ENCODE peak calls at places on chromosomes 12 and 14, in seven cellular contexts. N is gastrocnemius medialis, C is ovary, W is MCF 10A, P is mesothelial cell of epicardium, F is HFFc6, Q is PC-3. T is an unnamed sample.

GRCh38 chr12:44247588-44247987 is 411.7 kb downstream of the TMEM117 start:
- DNase-seq in C (no peak), N (no peak), Q (no peak), F (no peak), W (no peak), P (no peak), T (no peak)

GRCh38 chr14:76891436-76891835 is 65.2 kb downstream of the LRRC74A start:
- DNase-seq in N (no peak), P (no peak), F (peak), C (no peak), Q (peak), W (no peak), T (no peak)

GRCh38 chr12:78961171-78961570 is 96.6 kb downstream of the SYT1 start:
- DNase-seq in F (no peak), P (no peak), W (no peak), C (no peak), Q (no peak), N (no peak), T (no peak)

GRCh38 chr12:116599285-116600122 is 40.3 kb downstream of the MAP1LC3B2 start:
- DNase-seq in N (peak), C (peak), Q (peak), F (peak), P (peak), W (peak), T (no peak)

GRCh38 chr14:55077155-55077554 is 25.7 kb downstream of the MAPK1IP1L start:
- DNase-seq in P (no peak), N (no peak), W (peak), Q (peak), C (no peak), F (peak), T (no peak)

GRCh38 chr14:92994131-92994676 is 71.3 kb downstream of the CHGA start:
- DNase-seq in Q (no peak), N (no peak), P (no peak), W (no peak), C (peak), F (no peak), T (no peak)

GRCh38 chr12:26499979-26500640 is 304.7 kb downstream of the SSPN start:
- DNase-seq in Q (no peak), C (no peak), F (no peak), P (no peak), N (no peak), W (peak), T (no peak)

GRCh38 chr14:50060871-50061663 is 55.3 kb downstream of the VCPKMT start:
- DNase-seq in F (peak), W (peak), N (peak), Q (peak), C (peak), P (no peak), T (peak)

GRCh38 chr14:99348816-99349609 is 77.0 kb upstream of the BCL11B start:
- DNase-seq in P (no peak), F (no peak), C (peak), Q (no peak), N (no peak), W (no peak), T (no peak)

DNA sequence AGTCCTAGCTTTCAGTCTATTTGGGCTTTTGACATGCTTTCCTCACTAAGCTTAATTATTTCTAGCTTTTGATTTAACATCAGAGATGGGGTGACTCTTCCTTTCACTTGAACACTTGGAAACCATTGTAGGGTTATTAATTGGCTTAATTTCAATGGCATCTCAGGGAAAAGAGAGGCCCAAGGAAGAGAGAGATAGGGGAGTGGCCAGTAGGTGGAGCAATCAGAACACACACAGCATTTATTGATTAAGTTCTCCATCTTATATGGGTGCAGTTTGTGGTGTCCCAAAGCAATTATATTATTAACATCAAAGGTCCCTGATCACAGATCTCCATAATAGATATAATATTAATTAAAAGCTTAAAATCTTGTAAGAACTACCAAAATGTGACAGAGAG is 1466.1 kb upstream of the SEL1L start:
- DNase-seq in P (no peak), N (no peak), F (no peak), C (no peak), W (peak), Q (no peak), T (no peak)
- TF ChIP-seq CTCF in P (no peak), N (no peak), F (peak), C (no peak), W (peak), Q (peak), T (peak)

DNA sequence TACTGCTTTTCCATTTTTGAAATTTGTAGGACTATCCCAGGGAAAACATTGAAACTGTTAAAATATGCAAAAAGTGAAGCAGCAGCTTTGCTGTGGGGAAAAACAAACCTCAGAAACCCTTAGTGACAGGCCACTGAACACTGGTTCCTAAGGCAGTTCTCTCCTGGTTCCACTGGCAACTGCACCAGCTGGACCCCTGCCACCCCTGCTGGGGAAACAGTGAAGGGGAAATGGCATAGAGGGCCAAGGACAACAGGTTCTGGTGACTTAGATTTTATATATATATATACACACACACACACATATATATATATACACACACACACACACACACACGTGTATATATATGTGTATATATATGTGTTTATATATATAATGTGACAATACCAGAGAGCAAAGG is 16.2 kb upstream of the KRT7 start:
- DNase-seq in P (no peak), C (no peak), Q (no peak), W (no peak), N (peak), F (no peak), T (no peak)
- TF ChIP-seq CTCF in P (no peak), C (no peak), Q (no peak), W (no peak), N (no peak), F (no peak), T (no peak)

GRCh38 chr12:101173197-101173749 is 36.8 kb downstream of the SLC5A8 start:
- DNase-seq in F (no peak), W (no peak), N (no peak), P (no peak), C (no peak), Q (no peak), T (no peak)

GRCh38 chr12:101168000-101168399 is 42.0 kb downstream of the SLC5A8 start:
- DNase-seq in Q (no peak), N (no peak), P (no peak), W (no peak), C (no peak), F (no peak), T (no peak)

GRCh38 chr12:101166866-101167265 is 43.2 kb downstream of the SLC5A8 start:
- DNase-seq in W (no peak), N (no peak), Q (no peak), F (no peak), P (no peak), C (no peak), T (no peak)

GRCh38 chr12:101174576-101174975 is 35.5 kb downstream of the SLC5A8 start:
- DNase-seq in W (no peak), F (no peak), P (no peak), Q (no peak), C (no peak), N (no peak), T (no peak)

GRCh38 chr12:101172316-101172715 is 37.7 kb downstream of the SLC5A8 start:
- DNase-seq in F (no peak), W (no peak), N (no peak), C (no peak), P (no peak), Q (no peak), T (no peak)
- TF ChIP-seq CTCF in F (no peak), W (no peak), N (no peak), C (no peak), P (no peak), Q (peak), T (no peak)

GRCh38 chr14:66610154-66610563 is 102.2 kb downstream of the GPHN start:
- DNase-seq in F (peak), N (no peak), C (no peak), W (peak), Q (peak), P (no peak), T (no peak)
- TF ChIP-seq CTCF in F (peak), N (no peak), C (no peak), W (peak), Q (peak), P (peak), T (peak)

DNA sequence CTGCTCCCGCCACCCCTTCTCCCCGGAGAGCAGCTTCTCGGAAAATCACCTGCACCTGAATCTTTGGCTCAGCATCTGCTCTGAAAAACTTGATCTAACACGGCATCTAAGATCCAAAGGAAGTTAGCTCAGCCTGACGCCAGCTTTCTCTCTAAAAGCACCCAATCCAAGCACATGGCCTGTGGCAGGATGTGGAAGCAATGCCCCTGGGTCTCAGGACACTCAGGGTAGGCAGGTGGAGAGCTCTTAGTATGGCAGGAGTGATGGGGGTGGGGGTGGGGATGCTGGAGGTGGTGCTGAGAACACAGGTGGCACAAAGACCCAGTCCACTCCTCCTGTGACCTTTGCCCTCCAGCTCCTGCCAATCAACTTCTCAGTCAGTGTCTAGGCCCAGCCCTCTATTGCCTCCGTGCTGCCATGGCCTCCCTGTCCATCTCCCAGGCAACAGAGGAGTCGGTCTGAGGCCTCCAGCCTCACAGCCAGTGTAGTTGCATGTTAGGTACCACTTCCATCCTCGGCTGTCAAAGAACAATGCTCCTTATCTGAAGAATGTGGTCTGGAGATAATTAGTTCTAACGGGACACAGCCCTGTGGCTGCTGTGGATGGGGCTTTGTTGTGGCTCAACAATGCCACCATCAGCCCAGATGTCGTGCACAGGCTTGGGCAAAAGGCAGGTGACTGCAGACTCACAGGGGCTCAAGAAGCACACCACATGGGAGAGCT is 180.0 kb upstream of the C14orf180 start:
- DNase-seq in P (no peak), F (no peak), C (no peak), W (no peak), N (no peak), Q (no peak), T (no peak)
- TF ChIP-seq CTCF in P (no peak), F (no peak), C (no peak), W (no peak), N (no peak), Q (no peak), T (no peak)

DNA sequence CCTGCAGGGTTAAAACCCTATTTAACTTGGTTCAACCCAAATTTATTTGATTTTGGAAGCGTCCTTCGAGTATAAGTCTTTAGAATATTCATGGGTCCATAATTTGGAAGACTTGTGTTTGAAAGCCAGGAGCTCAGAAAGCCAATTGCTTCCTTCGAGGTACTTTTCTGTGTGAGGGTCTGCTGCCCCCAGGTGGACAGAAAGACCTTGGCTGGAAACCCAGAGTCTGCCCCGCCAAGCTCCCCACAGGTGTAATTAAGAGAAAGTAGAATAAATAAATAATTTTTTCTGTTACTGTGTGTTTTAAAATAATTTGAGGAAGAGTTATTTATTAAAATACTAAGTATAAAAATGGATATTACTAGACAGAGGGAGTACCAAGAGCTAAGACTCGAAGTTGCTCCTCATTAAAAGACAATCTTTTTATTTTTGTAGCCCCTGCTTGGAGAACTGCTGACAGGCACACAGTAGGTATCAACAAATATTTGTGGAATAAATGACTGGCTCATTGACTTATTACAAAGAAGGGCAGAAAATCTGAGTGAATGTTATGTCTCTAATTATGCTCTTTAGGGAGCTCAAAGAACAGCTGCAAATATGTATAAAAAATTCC is 105.8 kb downstream of the PAH start:
- DNase-seq in P (no peak), F (no peak), W (peak), C (peak), N (no peak), Q (peak), T (no peak)
- TF ChIP-seq CTCF in P (peak), F (peak), W (peak), C (no peak), N (no peak), Q (peak), T (peak)

GRCh38 chr12:23929906-23930305 is 19.6 kb downstream of the SOX5 start:
- DNase-seq in C (no peak), W (no peak), Q (no peak), F (no peak), N (no peak), P (no peak), T (no peak)
- TF ChIP-seq CTCF in C (no peak), W (no peak), Q (no peak), F (no peak), N (no peak), P (no peak), T (no peak)

GRCh38 chr14:106606936-106607335 is 1080.6 kb downstream of the TMEM121 start:
- DNase-seq in Q (no peak), N (no peak), W (no peak), F (no peak), C (no peak), P (no peak), T (no peak)

GRCh38 chr14:106610691-106611090 is 1084.3 kb downstream of the TMEM121 start:
- DNase-seq in C (no peak), F (no peak), W (no peak), Q (no peak), N (no peak), P (no peak), T (no peak)

GRCh38 chr14:106605548-106606448 is 1079.4 kb downstream of the TMEM121 start:
- DNase-seq in N (no peak), W (peak), F (no peak), P (no peak), C (no peak), Q (no peak), T (no peak)
- TF ChIP-seq CTCF in N (no peak), W (peak), F (no peak), P (no peak), C (no peak), Q (peak), T (no peak)

GRCh38 chr12:45745861-45746277 is 16.4 kb downstream of the ARID2 start:
- DNase-seq in P (no peak), F (no peak), Q (peak), N (no peak), C (no peak), W (peak), T (no peak)
- TF ChIP-seq CTCF in P (no peak), F (peak), Q (peak), N (no peak), C (no peak), W (peak), T (peak)

DNA sequence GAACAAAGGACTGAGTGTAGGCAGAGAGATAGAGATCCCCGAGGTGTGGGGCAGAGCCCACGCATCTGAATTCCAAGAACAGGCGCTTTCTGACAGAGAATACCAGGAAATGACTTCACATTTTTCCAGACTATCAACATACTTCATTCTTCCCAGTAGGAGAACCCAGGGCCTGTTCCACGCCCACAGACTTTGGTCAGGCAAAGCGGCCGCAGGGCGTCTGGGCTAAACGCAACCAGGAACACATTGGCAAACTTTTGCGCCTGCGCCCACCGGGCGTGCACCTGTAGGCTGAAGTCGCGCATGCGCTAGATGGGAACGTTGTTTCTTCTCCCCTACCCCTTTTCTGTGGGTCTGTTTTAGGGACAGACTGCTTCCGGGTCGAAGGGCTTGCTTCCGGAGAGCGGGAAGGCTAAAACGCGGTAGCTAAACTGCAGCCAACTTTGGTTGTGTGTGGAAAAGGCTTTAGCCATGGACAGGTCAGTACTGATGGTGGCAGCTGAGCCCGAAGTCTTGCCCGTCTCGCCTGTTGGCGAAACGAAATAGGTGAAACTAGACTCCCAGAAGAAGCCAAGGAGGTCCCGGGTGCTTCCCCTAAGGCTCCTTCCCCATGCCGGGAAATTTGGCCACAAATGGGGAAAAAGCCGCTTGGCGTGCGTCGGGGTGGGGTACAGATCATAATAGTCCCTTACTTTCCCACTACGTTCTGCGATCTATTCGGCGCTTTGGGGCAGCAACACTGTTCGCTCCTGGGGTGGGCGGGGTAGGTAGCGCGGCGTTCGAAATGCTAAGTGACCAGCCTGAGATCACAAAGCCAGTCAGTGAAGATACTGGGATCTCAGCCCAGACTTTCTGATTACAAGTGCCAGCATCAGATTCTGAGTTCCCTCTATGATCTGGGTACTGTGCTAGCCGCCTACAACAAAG is at the start of gene NUP107:
- DNase-seq in Q (peak), F (peak), N (peak), P (peak), W (peak), C (peak), T (peak)
- TF ChIP-seq CTCF in Q (no peak), F (peak), N (peak), P (no peak), W (no peak), C (no peak), T (peak)

T was measured in AG09319.